ENCODE peak calls at places on chromosomes 7 and 10, in four cellular contexts. One of them, this sample, is unnamed.

GRCh38 chr7:11716185-11716584 is 115.8 kb downstream of the THSD7A start:
- DNase-seq in Peyer's patch: no peak
- DNase-seq in heart right ventricle: peak; percentile 15
- DNase-seq in ovary: peak; percentile 42
- DNase-seq in this sample: no peak

GRCh38 chr10:76035728-76036409 is 604.4 kb downstream of the LRMDA start:
- DNase-seq in heart right ventricle: no peak
- DNase-seq in Peyer's patch: no peak
- DNase-seq in ovary: no peak
- DNase-seq in this sample: no peak

GRCh38 chr10:89207181-89207800 is at the start of gene CH25H:
- DNase-seq in Peyer's patch: peak; percentile 87
- DNase-seq in heart right ventricle: peak; percentile 72
- DNase-seq in ovary: peak; percentile 82
- DNase-seq in this sample: peak; percentile 90

GRCh38 chr10:59358576-59358975 is 3.8 kb downstream of the FAM13C start:
- DNase-seq in Peyer's patch: no peak
- DNase-seq in ovary: no peak
- DNase-seq in heart right ventricle: no peak
- DNase-seq in this sample: no peak

GRCh38 chr7:1241510-1242128 is 8.9 kb downstream of the UNCX start:
- DNase-seq in ovary: no peak
- DNase-seq in heart right ventricle: no peak
- DNase-seq in Peyer's patch: no peak
- DNase-seq in this sample: no peak

GRCh38 chr10:102347236-102347828 is 48.2 kb upstream of the NFKB2 start:
- DNase-seq in ovary: no peak
- DNase-seq in heart right ventricle: peak; percentile 27
- DNase-seq in Peyer's patch: peak; percentile 51
- DNase-seq in this sample: no peak

GRCh38 chr10:117135480-117136140 is 2.5 kb downstream of the VAX1 start:
- DNase-seq in ovary: no peak
- DNase-seq in Peyer's patch: no peak
- DNase-seq in heart right ventricle: no peak
- DNase-seq in this sample: no peak

GRCh38 chr10:68938117-68938516 is 17.9 kb upstream of the DDX21 start:
- DNase-seq in ovary: no peak
- DNase-seq in heart right ventricle: no peak
- DNase-seq in Peyer's patch: no peak
- DNase-seq in this sample: no peak

GRCh38 chr7:112970771-112971170 is 115.9 kb downstream of the GPR85 start:
- DNase-seq in Peyer's patch: no peak
- DNase-seq in ovary: no peak
- DNase-seq in heart right ventricle: no peak
- DNase-seq in this sample: no peak

GRCh38 chr7:46349490-46349889 is 428.4 kb upstream of the IGFBP3 start:
- DNase-seq in heart right ventricle: no peak
- DNase-seq in ovary: no peak
- DNase-seq in Peyer's patch: no peak
- DNase-seq in this sample: no peak

GRCh38 chr10:44301781-44302400 is 83.0 kb downstream of the CXCL12 start:
- DNase-seq in Peyer's patch: no peak
- DNase-seq in heart right ventricle: no peak
- DNase-seq in ovary: no peak
- DNase-seq in this sample: no peak

GRCh38 chr7:40747856-40748255 is 613.1 kb downstream of the SUGCT start:
- DNase-seq in heart right ventricle: no peak
- DNase-seq in Peyer's patch: no peak
- DNase-seq in ovary: no peak
- DNase-seq in this sample: no peak

GRCh38 chr10:33263453-33263852 is 71.0 kb downstream of the NRP1 start:
- DNase-seq in Peyer's patch: no peak
- DNase-seq in heart right ventricle: no peak
- DNase-seq in ovary: no peak
- DNase-seq in this sample: no peak

GRCh38 chr7:149720372-149721083 is 52.9 kb downstream of the ZNF467 start:
- DNase-seq in ovary: no peak
- DNase-seq in heart right ventricle: peak; percentile 87
- DNase-seq in Peyer's patch: no peak
- DNase-seq in this sample: peak; percentile 77

GRCh38 chr7:95404316-95404715 is 8.1 kb upstream of the PON3 start:
- DNase-seq in heart right ventricle: peak; percentile 23
- DNase-seq in Peyer's patch: no peak
- DNase-seq in ovary: peak; percentile 52
- DNase-seq in this sample: no peak

GRCh38 chr7:151086802-151087246 is 549 bp downstream of the AGAP3 start:
- DNase-seq in heart right ventricle: no peak
- DNase-seq in ovary: no peak
- DNase-seq in Peyer's patch: no peak
- DNase-seq in this sample: no peak

GRCh38 chr7:66662646-66663264 is 34.1 kb downstream of the KCTD7 start:
- DNase-seq in Peyer's patch: no peak
- DNase-seq in ovary: no peak
- DNase-seq in heart right ventricle: no peak
- DNase-seq in this sample: no peak

GRCh38 chr10:124693396-124693795 is 50.8 kb downstream of the FAM53B start:
- DNase-seq in ovary: no peak
- DNase-seq in Peyer's patch: no peak
- DNase-seq in heart right ventricle: peak; percentile 10
- DNase-seq in this sample: no peak

GRCh38 chr10:15141136-15142067 is 27.1 kb downstream of the NMT2 start:
- DNase-seq in ovary: no peak
- DNase-seq in heart right ventricle: no peak
- DNase-seq in Peyer's patch: peak; percentile 62
- DNase-seq in this sample: no peak

GRCh38 chr10:86673827-86674581 is 5.7 kb downstream of the LDB3 start:
- DNase-seq in ovary: no peak
- DNase-seq in Peyer's patch: no peak
- DNase-seq in heart right ventricle: peak; percentile 70
- DNase-seq in this sample: no peak

GRCh38 chr7:2730846-2731770 is 43.1 kb downstream of the AMZ1 start:
- DNase-seq in heart right ventricle: no peak
- DNase-seq in ovary: peak; percentile 37
- DNase-seq in Peyer's patch: peak; percentile 37
- DNase-seq in this sample: peak; percentile 56

DNA sequence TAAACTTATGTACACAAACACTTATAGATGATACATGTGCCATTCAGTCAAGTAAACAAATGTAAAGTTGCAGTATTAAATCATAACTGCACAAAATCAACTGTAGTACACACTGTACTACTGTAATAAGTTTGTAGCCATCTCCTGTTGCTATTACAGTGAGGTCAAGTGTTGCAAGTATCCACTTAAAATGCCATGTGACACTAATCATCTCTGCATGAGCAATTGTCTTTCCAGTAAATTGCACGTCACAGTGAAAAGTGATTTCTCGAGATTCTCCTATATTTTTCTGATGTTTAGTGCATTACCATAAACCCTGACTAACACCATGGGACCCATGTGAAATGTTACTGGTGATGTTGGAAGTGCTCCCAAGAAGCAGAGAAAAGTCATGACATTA is 293.3 kb upstream of the SP4 start:
- DNase-seq in heart right ventricle: no peak
- DNase-seq in ovary: no peak
- DNase-seq in Peyer's patch: no peak
- DNase-seq in this sample: no peak
- H3K27ac ChIP-seq in heart right ventricle: no peak overlapping the region
- H3K27ac ChIP-seq in ovary: no peak overlapping the region
- H3K27ac ChIP-seq in Peyer's patch: no peak overlapping the region
- H3K27ac ChIP-seq in this sample: no peak overlapping the region

GRCh38 chr7:75989726-75990388 is 4.5 kb downstream of the TMEM120A start:
- DNase-seq in heart right ventricle: peak; percentile 69
- DNase-seq in Peyer's patch: no peak
- DNase-seq in ovary: peak; percentile 72
- DNase-seq in this sample: peak; percentile 71
- H3K27ac ChIP-seq in heart right ventricle: peak overlapping the region; percentile 90
- H3K27ac ChIP-seq in Peyer's patch: no peak overlapping the region
- H3K27ac ChIP-seq in ovary: peak overlapping the region; percentile 79
- H3K27ac ChIP-seq in this sample: no peak overlapping the region

GRCh38 chr7:50303894-50304157 is 690 bp upstream of the IKZF1 start:
- DNase-seq in heart right ventricle: no peak
- DNase-seq in ovary: no peak
- DNase-seq in Peyer's patch: peak; percentile 58
- DNase-seq in this sample: no peak
- H3K27ac ChIP-seq in heart right ventricle: no peak overlapping the region
- H3K27ac ChIP-seq in ovary: no peak overlapping the region
- H3K27ac ChIP-seq in Peyer's patch: peak overlapping the region; percentile 89
- H3K27ac ChIP-seq in this sample: peak overlapping the region; percentile 70

DNA sequence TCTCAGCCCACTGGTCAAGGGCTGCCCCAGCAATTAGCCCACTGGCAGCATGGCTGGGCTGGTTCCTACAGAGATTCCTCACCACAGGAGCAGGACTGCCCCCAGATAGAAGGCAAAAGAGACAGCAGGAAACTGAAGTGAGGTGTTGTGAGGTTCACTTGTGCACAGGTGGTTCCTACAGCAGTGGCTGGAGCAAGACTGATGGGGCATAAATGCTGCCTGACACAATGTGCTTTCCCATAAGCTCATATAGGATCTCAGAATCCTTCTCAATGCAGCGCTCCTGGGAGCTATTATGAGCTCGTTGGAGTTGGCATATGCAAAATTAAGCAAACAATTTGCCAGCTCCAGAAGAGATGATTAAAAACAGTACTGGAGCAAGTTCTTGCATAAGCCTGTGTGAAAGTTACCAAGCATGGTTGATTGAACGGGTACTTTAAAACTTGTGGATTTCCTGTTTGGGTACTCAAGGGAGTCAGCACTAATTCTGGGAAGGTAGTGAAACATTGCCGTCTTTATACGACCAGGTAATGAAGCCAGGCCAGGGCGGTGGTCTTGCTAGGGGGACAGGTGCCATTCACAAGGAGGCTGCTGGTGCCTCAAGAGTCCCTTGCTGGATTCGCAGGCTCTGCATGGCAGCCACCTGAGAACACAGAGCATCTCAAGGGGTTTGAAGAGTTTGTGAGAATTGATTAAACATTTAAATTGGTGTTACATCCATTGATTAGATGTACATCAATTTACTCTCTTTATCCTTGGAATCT is 20.3 kb upstream of the PRKCQ start:
- DNase-seq in ovary: no peak
- DNase-seq in Peyer's patch: no peak
- DNase-seq in heart right ventricle: no peak
- DNase-seq in this sample: no peak
- H3K27ac ChIP-seq in ovary: no peak overlapping the region
- H3K27ac ChIP-seq in Peyer's patch: no peak overlapping the region
- H3K27ac ChIP-seq in heart right ventricle: no peak overlapping the region
- H3K27ac ChIP-seq in this sample: no peak overlapping the region

This sample was measured in suprapubic skin.